ENCODE peak calls at places on chromosomes 6 and 20, in nine cellular contexts. U, V, H, B, I, S, Q, C and X are unnamed samples.

GRCh38 chr6:136547336-136547735 is 2.9 kb downstream of the MAP7 start:
- DNase-seq in U (no peak), V (peak), H (peak), B (peak), I (peak), S (no peak), Q (no peak), C (peak), X (peak)

GRCh38 chr20:35276408-35276807 is 1.5 kb downstream of the MMP24OS start:
- DNase-seq in U (no peak), V (no peak), H (no peak), B (no peak), I (no peak), S (no peak), Q (no peak), C (no peak), X (no peak)

GRCh38 chr6:154139894-154140293 is 100.9 kb downstream of the OPRM1 start:
- DNase-seq in U (no peak), V (no peak), H (no peak), B (no peak), I (no peak), S (no peak), Q (no peak), C (no peak), X (no peak)

GRCh38 chr6:30041821-30042220 is 19.2 kb upstream of the POLR1H start:
- DNase-seq in U (no peak), V (no peak), H (no peak), B (no peak), I (peak), S (no peak), Q (no peak), C (no peak), X (no peak)

GRCh38 chr6:138240476-138241245 is 22.4 kb upstream of the PBOV1 start:
- DNase-seq in U (no peak), V (no peak), H (peak), B (no peak), I (peak), S (no peak), Q (no peak), C (no peak), X (peak)

GRCh38 chr6:116217069-116217468 is 36.8 kb downstream of the TSPYL4 start:
- DNase-seq in U (no peak), V (peak), H (peak), B (peak), I (peak), S (no peak), Q (no peak), C (peak), X (peak)

GRCh38 chr6:100427452-100427851 is 37.3 kb downstream of the SIM1 start:
- DNase-seq in U (no peak), V (no peak), H (no peak), B (no peak), I (no peak), S (no peak), Q (no peak), C (no peak), X (no peak)

GRCh38 chr20:36408219-36408618 is 102.1 kb downstream of the DLGAP4 start:
- DNase-seq in U (no peak), V (peak), H (peak), B (no peak), I (peak), S (no peak), Q (no peak), C (no peak), X (peak)

GRCh38 chr6:31162463-31163165 is 4.2 kb downstream of the TCF19 start:
- DNase-seq in U (no peak), V (no peak), H (no peak), B (no peak), I (no peak), S (no peak), Q (no peak), C (no peak), X (no peak)

GRCh38 chr6:17519120-17519519 is 81.0 kb upstream of the FAM8A1 start:
- DNase-seq in U (no peak), V (no peak), H (peak), B (no peak), I (no peak), S (no peak), Q (no peak), C (no peak), X (no peak)

GRCh38 chr6:10309826-10310405 is 105.0 kb downstream of the TFAP2A start:
- DNase-seq in U (no peak), V (no peak), H (no peak), B (peak), I (no peak), S (no peak), Q (no peak), C (no peak), X (no peak)

GRCh38 chr20:51340451-51340840 is 202.1 kb downstream of the NFATC2 start:
- DNase-seq in U (no peak), V (no peak), H (no peak), B (no peak), I (no peak), S (no peak), Q (no peak), C (no peak), X (no peak)

GRCh38 chr6:127794405-127794804 is 106.5 kb downstream of the THEMIS start:
- DNase-seq in U (no peak), V (no peak), H (no peak), B (no peak), I (no peak), S (no peak), Q (no peak), C (no peak), X (no peak)

GRCh38 chr6:95249661-95250060 is 327.7 kb upstream of the MANEA start:
- DNase-seq in U (no peak), V (no peak), H (no peak), B (no peak), I (no peak), S (no peak), Q (no peak), C (no peak), X (no peak)

GRCh38 chr20:13613917-13614316 is 24.8 kb downstream of the TASP1 start:
- DNase-seq in U (no peak), V (no peak), H (no peak), B (no peak), I (peak), S (no peak), Q (no peak), C (no peak), X (no peak)

GRCh38 chr20:64082821-64083379 is 1.3 kb downstream of the LKAAEAR1 start:
- DNase-seq in U (no peak), V (no peak), H (no peak), B (no peak), I (no peak), S (no peak), Q (no peak), C (no peak), X (no peak)

GRCh38 chr6:95547043-95547442 is 30.3 kb upstream of the MANEA start:
- DNase-seq in U (no peak), V (no peak), H (no peak), B (no peak), I (no peak), S (no peak), Q (no peak), C (no peak), X (no peak)

GRCh38 chr6:72616406-72617015 is 5.4 kb upstream of the KCNQ5 start:
- DNase-seq in U (no peak), V (peak), H (peak), B (peak), I (peak), S (no peak), Q (peak), C (peak), X (no peak)

GRCh38 chr6:30358340-30358679 is 13.4 kb downstream of the RPP21 start:
- DNase-seq in U (no peak), V (peak), H (no peak), B (no peak), I (peak), S (no peak), Q (no peak), C (no peak), X (no peak)

GRCh38 chr6:45472383-45472782 is 94.6 kb upstream of the SUPT3H start:
- DNase-seq in U (no peak), V (no peak), H (no peak), B (no peak), I (peak), S (peak), Q (no peak), C (peak), X (no peak)

GRCh38 chr6:111566873-111567517 is 38.7 kb downstream of the TRAF3IP2 start:
- DNase-seq in U (no peak), V (no peak), H (no peak), B (peak), I (no peak), S (no peak), Q (no peak), C (peak), X (no peak)

GRCh38 chr20:46118481-46119020 is 437 bp downstream of the CD40 start:
- DNase-seq in U (no peak), V (no peak), H (no peak), B (no peak), I (no peak), S (peak), Q (peak), C (no peak), X (no peak)

GRCh38 chr6:109002882-109003281 is 91.8 kb downstream of the SESN1 start:
- DNase-seq in U (no peak), V (no peak), H (no peak), B (no peak), I (no peak), S (no peak), Q (no peak), C (no peak), X (no peak)

GRCh38 chr6:51511081-51511480 is 576.3 kb downstream of the PKHD1 start:
- DNase-seq in U (no peak), V (peak), H (no peak), B (no peak), I (peak), S (no peak), Q (no peak), C (no peak), X (no peak)

GRCh38 chr6:50824505-50824904 is 5.8 kb downstream of the TFAP2B start:
- DNase-seq in U (no peak), V (no peak), H (no peak), B (no peak), I (no peak), S (no peak), Q (no peak), C (no peak), X (no peak)

GRCh38 chr20:53664121-53664520 is 70.5 kb upstream of the ZNF217 start:
- DNase-seq in U (no peak), V (no peak), H (peak), B (no peak), I (no peak), S (no peak), Q (no peak), C (no peak), X (no peak)

GRCh38 chr6:159919011-159919511 is 28.3 kb downstream of the MAS1 start:
- DNase-seq in U (no peak), V (no peak), H (no peak), B (no peak), I (peak), S (no peak), Q (no peak), C (no peak), X (peak)

GRCh38 chr6:129593233-129593564 is 116.8 kb downstream of the ARHGAP18 start:
- DNase-seq in U (no peak), V (peak), H (no peak), B (no peak), I (peak), S (no peak), Q (no peak), C (no peak), X (no peak)